ENCODE peak calls at places on chromosomes 3 and 15, in nine cellular contexts. P is Kasumi-1, Q is epithelial cell of esophagus, V is GDM1, I is heart left ventricle, W is small intestine, Z is NB4, H is endothelial cell, K is NCI-H526 treated with DMSO at 0.1 percent for 48 hours. Y is an unnamed sample.

GRCh38 chr3:23004971-23005370 is 198.2 kb upstream of the UBE2E2 start:
- DNase-seq in V (no peak), Q (peak; percentile 90), Z (no peak), I (no peak), P (no peak), H (no peak), K (no peak), W (no peak), Y (no peak)

GRCh38 chr15:49918106-49918505 is 200.9 kb downstream of the ATP8B4 start:
- DNase-seq in Z (no peak), K (no peak), V (no peak), H (no peak), P (no peak), Q (peak; percentile 50), I (peak; percentile 31), W (peak; percentile 26), Y (no peak)

GRCh38 chr3:132536442-132537153 is 60.5 kb upstream of the ACKR4 start:
- DNase-seq in Q (peak; percentile 48), W (no peak), H (no peak), I (no peak), P (peak; percentile 26), K (no peak), V (no peak), Z (peak; percentile 27), Y (no peak)

GRCh38 chr15:64379216-64379960 is 1.9 kb downstream of the PCLAF start:
- DNase-seq in H (no peak), Q (no peak), W (no peak), I (no peak), P (no peak), Z (peak; percentile 19), V (no peak), K (no peak), Y (no peak)

GRCh38 chr3:43259626-43260025 is 26.7 kb upstream of the SNRK start:
- DNase-seq in P (no peak), W (no peak), V (no peak), Q (peak; percentile 99), K (no peak), I (no peak), H (no peak), Z (no peak), Y (no peak)

GRCh38 chr15:50819344-50819743 is 53.8 kb upstream of the SPPL2A start:
- DNase-seq in W (no peak), Q (no peak), H (no peak), I (no peak), Z (no peak), V (no peak), P (no peak), K (no peak), Y (no peak)

GRCh38 chr15:20340331-20340811 is 201.2 kb downstream of the GOLGA6L6 start:
- DNase-seq in P (no peak), V (no peak), I (peak; percentile 64), Z (no peak), Q (peak; percentile 35), W (no peak), K (no peak), H (peak; percentile 37), Y (peak; percentile 31)

GRCh38 chr3:115666081-115666480 is 42.8 kb downstream of the GAP43 start:
- DNase-seq in H (no peak), K (no peak), V (no peak), I (no peak), Z (no peak), W (no peak), Q (no peak), P (no peak), Y (no peak)

GRCh38 chr15:99956820-99957641 is 223.8 kb upstream of the LYSMD4 start:
- DNase-seq in I (no peak), P (no peak), Q (no peak), W (no peak), K (no peak), H (no peak), V (no peak), Z (no peak), Y (no peak)

GRCh38 chr3:197559662-197560061 is 3.9 kb upstream of the BDH1 start:
- DNase-seq in V (no peak), W (no peak), I (no peak), Q (no peak), Z (no peak), K (no peak), P (no peak), H (no peak), Y (no peak)

GRCh38 chr3:173584834-173585831 is 187.6 kb downstream of the NLGN1 start:
- DNase-seq in P (no peak), K (no peak), H (peak; percentile 69), Q (peak; percentile 14), W (no peak), Z (no peak), I (peak; percentile 39), V (no peak), Y (peak; percentile 31)

Y was measured in thyroid gland.